ENCODE peak calls at places on chromosomes 12 and 14, in four cellular contexts. W is K562, J is GM12878, D is HL-60. Y is an unnamed sample.
A peak's percentile ranks its signal among the peaks of the same experiment; 100 is the strongest.

GRCh38 chr14:30974628-30975027 is 50.8 kb upstream of the AP4S1 start:
- DNase-seq in D (no peak), W (no peak), J (no peak), Y (no peak)

GRCh38 chr12:23504043-23504442 is 445.4 kb downstream of the SOX5 start:
- DNase-seq in W (peak; percentile 31), D (no peak), J (no peak), Y (no peak)

GRCh38 chr14:38143170-38143569 is 64.5 kb upstream of the SSTR1 start:
- DNase-seq in W (no peak), J (no peak), D (no peak), Y (no peak)

GRCh38 chr14:100304825-100305445 is 1.3 kb downstream of the SLC25A29 start:
- DNase-seq in J (no peak), W (peak; percentile 56), D (no peak), Y (no peak)

GRCh38 chr12:9509464-9510166 is 98.1 kb downstream of the KLRB1 start:
- DNase-seq in J (no peak), W (no peak), D (no peak), Y (no peak)

GRCh38 chr12:31773223-31773750 is 44.5 kb upstream of the AMN1 start:
- DNase-seq in D (no peak), W (no peak), J (no peak), Y (no peak)

GRCh38 chr12:13596714-13597113 is 384.7 kb downstream of the GRIN2B start:
- DNase-seq in J (no peak), D (no peak), W (no peak), Y (no peak)

GRCh38 chr12:117231750-117232149 is 41.5 kb upstream of the FBXO21 start:
- DNase-seq in J (no peak), D (no peak), W (no peak), Y (no peak)

GRCh38 chr12:86613306-86613705 is 357.1 kb upstream of the MGAT4C start:
- DNase-seq in D (no peak), J (no peak), W (no peak), Y (no peak)

GRCh38 chr14:51774209-51774608 is 86.2 kb upstream of the GNG2 start:
- DNase-seq in D (no peak), W (no peak), J (no peak), Y (no peak)

GRCh38 chr14:39229222-39229543 is 4.5 kb upstream of the MIA2 start:
- DNase-seq in J (no peak), W (no peak), D (no peak), Y (no peak)

GRCh38 chr12:62783881-62784280 is 151.1 kb downstream of the PPM1H start:
- DNase-seq in D (no peak), W (no peak), J (no peak), Y (no peak)

GRCh38 chr12:95859344-95859816 is 628 bp downstream of the SNRPF start:
- DNase-seq in W (peak; percentile 21), J (no peak), D (no peak), Y (no peak)

GRCh38 chr12:26121841-26122680 is 2.8 kb downstream of the BHLHE41 start:
- DNase-seq in J (no peak), W (peak; percentile 14), D (no peak), Y (no peak)

GRCh38 chr12:132522586-132523380 is 32.8 kb downstream of the FBRSL1 start:
- DNase-seq in D (no peak), W (no peak), J (no peak), Y (no peak)

GRCh38 chr12:111558107-111558376 is 41.1 kb downstream of the ATXN2 start:
- DNase-seq in W (no peak), D (no peak), J (no peak), Y (no peak)

GRCh38 chr12:111404362-111405148 is 1.2 kb upstream of the SH2B3 start:
- DNase-seq in J (no peak), W (peak; percentile 83), D (no peak), Y (no peak)

GRCh38 chr12:100404769-100405407 is 48.0 kb downstream of the SLC17A8 start:
- DNase-seq in D (peak; percentile 4), J (peak; percentile 11), W (peak; percentile 67), Y (peak; percentile 15)

GRCh38 chr14:65137648-65138317 is 35.5 kb upstream of the MAX start:
- DNase-seq in D (no peak), W (no peak), J (no peak), Y (no peak)

GRCh38 chr14:31582286-31582691 is 21.1 kb downstream of the NUBPL start:
- DNase-seq in J (no peak), D (no peak), W (no peak), Y (no peak)

GRCh38 chr12:120278137-120279069 is 12.9 kb upstream of the PXN start:
- DNase-seq in J (no peak), W (no peak), D (no peak), Y (no peak)

GRCh38 chr12:96892104-96892503 is 15.0 kb upstream of the NEDD1 start:
- DNase-seq in J (no peak), D (no peak), W (no peak), Y (no peak)

GRCh38 chr12:42440608-42441007 is 114.6 kb downstream of the PPHLN1 start:
- DNase-seq in W (no peak), D (no peak), J (no peak), Y (no peak)

GRCh38 chr12:58069268-58069967 is 128.1 kb downstream of the ATP23 start:
- DNase-seq in W (no peak), J (no peak), D (peak; percentile 20), Y (no peak)

DNA sequence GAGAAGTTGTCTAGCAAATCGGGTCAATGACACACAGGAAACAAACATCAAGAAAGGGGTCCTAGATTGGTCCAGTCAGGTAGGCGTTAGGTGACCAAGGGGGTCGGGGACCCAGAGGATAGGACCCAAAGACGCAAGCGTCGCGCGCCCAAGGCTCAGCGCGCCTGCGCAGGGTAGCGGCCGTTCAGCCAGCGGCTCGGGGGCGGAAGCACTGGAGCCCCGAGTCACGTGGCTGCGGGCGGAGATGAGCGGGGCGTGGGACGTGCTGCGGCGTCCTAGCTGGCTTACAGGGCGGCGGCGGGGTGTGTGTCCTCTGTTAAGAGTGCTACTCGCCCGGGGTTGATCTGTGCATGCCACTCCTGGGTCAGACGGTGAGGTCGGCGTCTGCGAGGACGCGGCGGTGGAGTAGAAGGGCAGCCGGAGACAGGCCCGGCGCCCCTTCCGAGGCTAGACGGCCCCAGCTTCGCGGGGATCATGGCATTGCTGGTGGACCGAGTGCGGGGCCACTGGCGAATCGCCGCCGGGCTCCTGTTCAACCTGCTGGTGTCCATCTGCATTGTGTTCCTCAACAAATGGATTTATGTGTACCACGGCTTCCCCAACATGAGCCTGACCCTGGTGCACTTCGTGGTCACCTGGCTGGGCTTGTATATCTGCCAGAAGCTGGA is at the start of gene SLC35E3:
- DNase-seq in W (peak; percentile 96), D (peak; percentile 87), J (peak; percentile 77), Y (peak; percentile 92)
- TF ChIP-seq SPI1 in W (peak; percentile 18), D (no peak), J (no peak), Y (no peak)

DNA sequence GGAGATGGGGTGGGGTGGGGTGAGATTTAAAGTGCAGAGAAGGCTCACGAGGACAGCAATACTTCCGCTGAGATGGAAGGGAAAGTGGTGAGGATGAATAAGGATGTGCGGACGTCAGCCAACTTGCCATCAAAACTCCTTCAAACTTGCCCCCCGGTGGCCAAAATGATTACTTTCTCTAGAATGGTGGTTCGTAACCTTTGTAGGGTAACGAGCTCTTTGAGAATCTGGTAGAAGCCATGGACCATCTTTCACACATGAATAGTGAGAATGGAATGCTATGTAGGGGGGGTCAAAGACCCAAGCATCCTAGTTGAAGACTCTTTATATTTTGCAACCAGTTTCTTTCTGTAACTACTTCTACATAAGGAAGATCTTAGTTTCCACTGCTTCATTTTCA is 245.9 kb upstream of the DDHD1 start:
- DNase-seq in D (peak; percentile 6), W (peak; percentile 6), J (no peak), Y (no peak)
- TF ChIP-seq SPI1 in D (no peak), W (no peak), J (no peak), Y (no peak)

GRCh38 chr14:36214476-36215216 is 38.1 kb upstream of the PTCSC3 start:
- DNase-seq in J (no peak), D (no peak), W (no peak), Y (no peak)

GRCh38 chr14:36215217-36215598 is 38.7 kb upstream of the PTCSC3 start:
- DNase-seq in W (no peak), J (no peak), D (no peak), Y (no peak)

GRCh38 chr14:36208690-36209278 is 32.3 kb upstream of the PTCSC3 start:
- DNase-seq in W (no peak), J (no peak), D (no peak), Y (no peak)

GRCh38 chr14:36212987-36213386 is 36.5 kb upstream of the PTCSC3 start:
- DNase-seq in W (no peak), D (no peak), J (no peak), Y (no peak)

DNA sequence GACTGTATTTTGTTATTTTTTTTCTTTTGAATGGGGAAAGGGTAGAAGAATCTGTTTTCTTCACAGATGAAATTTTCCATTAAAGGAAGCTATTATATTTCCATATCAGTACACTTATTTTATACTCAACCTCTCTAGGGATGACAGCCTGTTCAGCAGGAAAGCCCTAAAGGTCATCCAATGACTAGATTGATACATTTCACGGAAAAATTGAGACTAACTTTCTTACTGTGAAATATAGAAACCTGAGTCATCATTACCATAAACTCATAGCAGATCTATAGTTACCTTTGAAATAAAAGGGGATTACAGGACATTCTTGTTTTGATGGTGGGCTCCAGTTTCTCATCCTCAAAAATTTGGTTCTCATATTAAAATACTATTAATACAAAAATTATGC is 36.1 kb upstream of the PTCSC3 start:
- DNase-seq in W (no peak), J (no peak), D (no peak), Y (no peak)
- TF ChIP-seq SPI1 in W (no peak), J (no peak), D (no peak), Y (no peak)

GRCh38 chr12:66500841-66501240 is 178.0 kb downstream of the GRIP1 start:
- DNase-seq in W (no peak), D (no peak), J (peak; percentile 19), Y (peak; percentile 34)
- TF ChIP-seq SPI1 in W (no peak), D (no peak), J (no peak), Y (no peak)

GRCh38 chr14:71473843-71474242 is 458.4 kb upstream of the RGS6 start:
- DNase-seq in D (no peak), J (no peak), W (no peak), Y (no peak)
- TF ChIP-seq SPI1 in D (no peak), J (no peak), W (no peak), Y (no peak)

Y was measured in GM12891.